ENCODE peak calls at places on chromosomes 12 and 14, in six cellular contexts. Q, K, I, E, V and W are unnamed samples.

GRCh38 chr12:71551529-71551928 is 111.9 kb downstream of the LGR5 start:
- DNase-seq in Q (no peak), K (peak), I (no peak), E (no peak), V (no peak), W (no peak)

GRCh38 chr12:67590122-67590795 is 58.3 kb upstream of the DYRK2 start:
- DNase-seq in Q (no peak), K (no peak), I (no peak), E (no peak), V (no peak), W (no peak)

GRCh38 chr12:132429122-132429931 is 60.6 kb upstream of the FBRSL1 start:
- DNase-seq in Q (no peak), K (no peak), I (no peak), E (no peak), V (no peak), W (no peak)

GRCh38 chr12:64679487-64679983 is 69.2 kb downstream of the RASSF3 start:
- DNase-seq in Q (no peak), K (peak), I (peak), E (peak), V (no peak), W (no peak)

GRCh38 chr14:90521930-90522483 is 125.2 kb downstream of the CALM1 start:
- DNase-seq in Q (no peak), K (no peak), I (no peak), E (no peak), V (no peak), W (no peak)

GRCh38 chr12:57838594-57839302 is 7.8 kb downstream of the CTDSP2 start:
- DNase-seq in Q (no peak), K (no peak), I (no peak), E (no peak), V (no peak), W (no peak)

GRCh38 chr12:18629916-18630315 is 107.9 kb downstream of the PLCZ1 start:
- DNase-seq in Q (no peak), K (no peak), I (no peak), E (no peak), V (no peak), W (no peak)

GRCh38 chr12:112107728-112108447 is 695 bp downstream of the NAA25 start:
- DNase-seq in Q (no peak), K (peak), I (peak), E (no peak), V (no peak), W (peak)

GRCh38 chr12:131734336-131735152 is 23.7 kb downstream of the SFSWAP start:
- DNase-seq in Q (no peak), K (no peak), I (no peak), E (no peak), V (no peak), W (no peak)

GRCh38 chr12:42538203-42538602 is 51.3 kb downstream of the PRICKLE1 start:
- DNase-seq in Q (no peak), K (no peak), I (no peak), E (no peak), V (no peak), W (no peak)

GRCh38 chr14:75090353-75090752 is 20.9 kb downstream of the ZC2HC1C start:
- DNase-seq in Q (no peak), K (no peak), I (no peak), E (no peak), V (no peak), W (no peak)

GRCh38 chr12:94596596-94596995 is 53.8 kb downstream of the TMCC3 start:
- DNase-seq in Q (no peak), K (no peak), I (no peak), E (no peak), V (no peak), W (no peak)